ENCODE peak calls at places on chromosome 13, in ten cellular contexts. A is T-cell; K is hippocampal formation; H is hypothalamus; B is stimulated activated CD4-positive, alpha-beta T cell treated with anti-CD3 and anti-CD28 coated beads, TNF-alpha, amount 100 ng/mL, for 1 hour; V is GM18507; T is T follicular helper cell; S is ureter; W is fibroblast of the conjunctiva; Z is M059J. R is an unnamed sample.

GRCh38 chr13:111316161-111316730 is 4.2 kb upstream of the TEX29 start:
- DNase-seq in A (no peak), K (no peak), H (no peak), B (no peak), V (no peak), T (no peak), S (peak; percentile 23), W (no peak), Z (no peak), R (no peak)

GRCh38 chr13:77028202-77028601 is 1.2 kb upstream of the FBXL3 start:
- DNase-seq in A (no peak), K (no peak), H (no peak), B (no peak), V (no peak), T (no peak), S (no peak), W (no peak), Z (peak; percentile 55), R (no peak)

GRCh38 chr13:31069808-31070544 is 91.7 kb downstream of the HSPH1 start:
- DNase-seq in A (no peak), K (no peak), H (no peak), B (no peak), V (no peak), T (no peak), S (no peak), W (no peak), Z (peak; percentile 11), R (no peak)

GRCh38 chr13:95641961-95642621 is 2.4 kb downstream of the DZIP1 start:
- DNase-seq in A (no peak), K (no peak), H (peak; percentile 8), B (no peak), V (no peak), T (no peak), S (peak; percentile 56), W (no peak), Z (no peak), R (no peak)

GRCh38 chr13:110874508-110874960 is 40.3 kb downstream of the ANKRD10 start:
- DNase-seq in A (peak; percentile 30), K (peak; percentile 36), H (peak; percentile 69), B (no peak), V (peak; percentile 47), T (peak; percentile 23), S (peak; percentile 91), W (peak; percentile 30), Z (peak; percentile 73), R (no peak)

GRCh38 chr13:99662678-99663077 is 161.4 kb downstream of the TM9SF2 start:
- DNase-seq in A (no peak), K (no peak), H (no peak), B (no peak), V (no peak), T (no peak), S (no peak), W (no peak), Z (no peak), R (no peak)

GRCh38 chr13:25973085-25973484 is 78.7 kb downstream of the SHISA2 start:
- DNase-seq in A (no peak), K (no peak), H (no peak), B (no peak), V (no peak), T (no peak), S (no peak), W (no peak), Z (no peak), R (no peak)

GRCh38 chr13:66329988-66330429 is 900.1 kb downstream of the PCDH9 start:
- DNase-seq in A (no peak), K (no peak), H (peak; percentile 25), B (no peak), V (no peak), T (no peak), S (no peak), W (no peak), Z (no peak), R (no peak)

GRCh38 chr13:107992542-107992941 is 222.8 kb downstream of the LIG4 start:
- DNase-seq in A (no peak), K (no peak), H (no peak), B (no peak), V (no peak), T (no peak), S (no peak), W (no peak), Z (no peak), R (no peak)

GRCh38 chr13:50129923-50130685 is 114.9 kb downstream of the KCNRG start:
- DNase-seq in A (no peak), K (no peak), H (no peak), B (no peak), V (no peak), T (no peak), S (no peak), W (no peak), Z (peak; percentile 55), R (no peak)

GRCh38 chr13:73973156-73973555 is 161.0 kb downstream of the KLF12 start:
- DNase-seq in A (no peak), K (no peak), H (no peak), B (no peak), V (no peak), T (no peak), S (no peak), W (no peak), Z (no peak), R (no peak)

GRCh38 chr13:113816925-113817859 is 46.7 kb downstream of the GAS6 start:
- DNase-seq in A (peak; percentile 89), K (peak; percentile 44), H (peak; percentile 60), B (peak; percentile 74), V (peak; percentile 60), T (peak; percentile 80), S (peak; percentile 91), W (peak; percentile 77), Z (peak; percentile 65), R (no peak)

GRCh38 chr13:20669162-20669561 is 34.3 kb upstream of the IL17D start:
- DNase-seq in A (no peak), K (no peak), H (no peak), B (no peak), V (no peak), T (no peak), S (no peak), W (no peak), Z (no peak), R (peak; percentile 1)

GRCh38 chr13:88051746-88052482 is 380.7 kb downstream of the SLITRK5 start:
- DNase-seq in A (no peak), K (no peak), H (no peak), B (no peak), V (no peak), T (no peak), S (no peak), W (no peak), Z (no peak), R (no peak)

GRCh38 chr13:102300379-102300778 is 101.5 kb downstream of the FGF14 start:
- DNase-seq in A (no peak), K (no peak), H (no peak), B (no peak), V (no peak), T (no peak), S (no peak), W (no peak), Z (no peak), R (no peak)

GRCh38 chr13:98822238-98822606 is 69.8 kb upstream of the SLC15A1 start:
- DNase-seq in A (no peak), K (no peak), H (no peak), B (no peak), V (no peak), T (no peak), S (no peak), W (no peak), Z (no peak), R (no peak)

GRCh38 chr13:114241918-114242317 is 7.2 kb downstream of the CDC16 start:
- DNase-seq in A (no peak), K (no peak), H (no peak), B (no peak), V (no peak), T (no peak), S (no peak), W (no peak), Z (no peak), R (no peak)

GRCh38 chr13:31172001-31172400 is 10.3 kb upstream of the HSPH1 start:
- DNase-seq in A (no peak), K (no peak), H (no peak), B (no peak), V (no peak), T (no peak), S (no peak), W (no peak), Z (peak; percentile 55), R (no peak)

GRCh38 chr13:85469320-85469719 is 329.9 kb downstream of the SLITRK6 start:
- DNase-seq in A (no peak), K (no peak), H (no peak), B (no peak), V (no peak), T (no peak), S (no peak), W (no peak), Z (no peak), R (no peak)

GRCh38 chr13:37058801-37059135 is 720 bp downstream of the SUPT20H start:
- DNase-seq in A (peak; percentile 50), K (peak; percentile 20), H (no peak), B (peak; percentile 3), V (no peak), T (no peak), S (no peak), W (peak; percentile 4), Z (no peak), R (peak; percentile 7)

GRCh38 chr13:65613004-65613403 is 1617.1 kb downstream of the PCDH9 start:
- DNase-seq in A (no peak), K (no peak), H (no peak), B (no peak), V (no peak), T (no peak), S (no peak), W (no peak), Z (no peak), R (no peak)

GRCh38 chr13:95355491-95355890 is 54.2 kb upstream of the ABCC4 start:
- DNase-seq in A (no peak), K (no peak), H (no peak), B (no peak), V (no peak), T (no peak), S (no peak), W (no peak), Z (peak; percentile 79), R (no peak)

GRCh38 chr13:93290503-93290902 is 63.9 kb downstream of the GPC6 start:
- DNase-seq in A (no peak), K (no peak), H (no peak), B (no peak), V (no peak), T (no peak), S (no peak), W (no peak), Z (no peak), R (no peak)

GRCh38 chr13:39245688-39246087 is 207.4 kb downstream of the NHLRC3 start:
- DNase-seq in A (no peak), K (no peak), H (no peak), B (no peak), V (no peak), T (no peak), S (no peak), W (no peak), Z (no peak), R (no peak)

GRCh38 chr13:45770886-45771285 is 68.8 kb downstream of the CBY2 start:
- DNase-seq in A (no peak), K (no peak), H (no peak), B (no peak), V (no peak), T (no peak), S (no peak), W (no peak), Z (no peak), R (no peak)

GRCh38 chr13:32024750-32025149 is 6.8 kb upstream of the FRY start:
- DNase-seq in A (no peak), K (no peak), H (no peak), B (no peak), V (no peak), T (no peak), S (no peak), W (no peak), Z (no peak), R (no peak)

GRCh38 chr13:97478247-97478646 is 44.3 kb downstream of the RAP2A start:
- DNase-seq in A (no peak), K (no peak), H (no peak), B (no peak), V (no peak), T (no peak), S (no peak), W (no peak), Z (no peak), R (no peak)

GRCh38 chr13:95115525-95115924 is 185.7 kb downstream of the ABCC4 start:
- DNase-seq in A (no peak), K (no peak), H (no peak), B (no peak), V (no peak), T (no peak), S (no peak), W (no peak), Z (no peak), R (no peak)

R was measured in GM12878.